ENCODE peak calls at places on chromosomes 2 and 18, in four cellular contexts. W, I, E and P are unnamed samples.
A peak's percentile ranks its signal among the peaks of the same experiment; 100 is the strongest.

GRCh38 chr18:47254341-47254939 is 3.0 kb upstream of the SKOR2 start:
- DNase-seq in I (no peak), E (peak; percentile 94), W (no peak), P (no peak)

GRCh38 chr2:71379086-71379485 is 47.5 kb downstream of the ZNF638 start:
- DNase-seq in W (peak; percentile 17), E (no peak), I (no peak), P (no peak)

GRCh38 chr2:220512419-220512818 is 885.0 kb downstream of the SLC4A3 start:
- DNase-seq in I (no peak), E (no peak), W (no peak), P (no peak)

GRCh38 chr2:31213883-31214637 is 3.3 kb downstream of the CAPN14 start:
- DNase-seq in W (no peak), I (no peak), E (no peak), P (no peak)

GRCh38 chr2:55843096-55843991 is 80.2 kb downstream of the EFEMP1 start:
- DNase-seq in E (no peak), W (peak; percentile 93), I (peak; percentile 59), P (no peak)

GRCh38 chr2:47038656-47039501 is 116.2 kb downstream of the STPG4 start:
- DNase-seq in I (no peak), E (no peak), W (no peak), P (no peak)

GRCh38 chr18:46246101-46246500 is 141.9 kb downstream of the HAUS1 start:
- DNase-seq in E (peak; percentile 52), W (no peak), I (no peak), P (no peak)

GRCh38 chr2:30412392-30413321 is 34.4 kb upstream of the LCLAT1 start:
- DNase-seq in W (no peak), E (no peak), I (no peak), P (no peak)

GRCh38 chr2:225165052-225165451 is 122.8 kb upstream of the DOCK10 start:
- DNase-seq in I (no peak), W (no peak), E (no peak), P (no peak)

GRCh38 chr2:138294451-138294850 is 207.1 kb upstream of the SPOPL start:
- DNase-seq in W (no peak), E (no peak), I (no peak), P (no peak)

GRCh38 chr2:30266051-30266621 is 34.8 kb downstream of the LBH start:
- DNase-seq in I (peak; percentile 36), E (no peak), W (no peak), P (no peak)

GRCh38 chr2:42132066-42132965 is 36.8 kb upstream of the EML4 start:
- DNase-seq in E (no peak), I (no peak), W (peak; percentile 72), P (no peak)

GRCh38 chr2:66866331-66867037 is 431.6 kb downstream of the MEIS1 start:
- DNase-seq in I (no peak), W (no peak), E (no peak), P (no peak)

GRCh38 chr2:95333888-95334338 is 36.8 kb downstream of the KCNIP3 start:
- DNase-seq in W (peak; percentile 67), E (no peak), I (no peak), P (no peak)

GRCh38 chr2:72144412-72144745 is 3.3 kb downstream of the CYP26B1 start:
- DNase-seq in I (peak; percentile 25), W (no peak), E (no peak), P (peak; percentile 90)

GRCh38 chr2:109020217-109020637 is 31.2 kb upstream of the EDAR start:
- DNase-seq in E (peak; percentile 15), I (no peak), W (no peak), P (no peak)

GRCh38 chr2:70992945-70993688 is 1.6 kb downstream of the TEX261 start:
- DNase-seq in W (no peak), I (no peak), E (no peak), P (no peak)

GRCh38 chr2:138720035-138720589 is 60.1 kb downstream of the NXPH2 start:
- DNase-seq in W (no peak), E (no peak), I (no peak), P (no peak)

GRCh38 chr2:47198985-47199451 is 43.9 kb upstream of the STPG4 start:
- DNase-seq in W (no peak), I (no peak), E (no peak), P (no peak)

GRCh38 chr2:39787123-39787522 is 8.1 kb upstream of the THUMPD2 start:
- DNase-seq in W (no peak), I (no peak), E (no peak), P (no peak)

GRCh38 chr2:127537142-127537541 is 1.7 kb downstream of the MYO7B start:
- DNase-seq in I (no peak), E (no peak), W (no peak), P (peak; percentile 68)

GRCh38 chr2:98145070-98145469 is 58.1 kb downstream of the VWA3B start:
- DNase-seq in W (no peak), E (no peak), I (no peak), P (no peak)

GRCh38 chr2:98142106-98142815 is 55.3 kb downstream of the VWA3B start:
- DNase-seq in I (no peak), E (no peak), W (no peak), P (no peak)

GRCh38 chr2:98134601-98135000 is 47.6 kb downstream of the VWA3B start:
- DNase-seq in E (no peak), W (no peak), I (no peak), P (peak; percentile 55)

DNA sequence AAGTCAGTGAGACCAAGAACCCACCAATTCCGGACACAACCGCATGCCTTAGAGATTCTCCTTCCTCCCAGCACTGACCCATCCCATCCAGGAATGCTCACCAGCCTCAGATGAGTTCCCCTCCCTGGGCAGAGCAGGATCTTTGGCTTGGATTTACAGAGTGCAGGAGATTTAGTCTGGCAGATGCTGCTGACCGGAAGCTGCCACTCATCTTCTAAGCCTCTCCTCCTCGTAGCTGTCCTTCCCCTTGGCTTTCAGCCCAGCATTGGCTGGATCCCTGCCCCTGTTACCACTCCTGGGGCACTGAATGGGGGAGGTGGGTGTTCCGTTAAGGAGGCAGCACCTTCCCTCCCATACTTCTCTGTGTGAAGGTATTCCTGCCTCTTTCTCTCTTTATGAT is 53.2 kb downstream of the VWA3B start:
- DNase-seq in W (no peak), E (no peak), I (no peak), P (no peak)
- TF ChIP-seq POLR2AphosphoS5 in W (no peak), E (no peak), I (no peak), P (no peak)

DNA sequence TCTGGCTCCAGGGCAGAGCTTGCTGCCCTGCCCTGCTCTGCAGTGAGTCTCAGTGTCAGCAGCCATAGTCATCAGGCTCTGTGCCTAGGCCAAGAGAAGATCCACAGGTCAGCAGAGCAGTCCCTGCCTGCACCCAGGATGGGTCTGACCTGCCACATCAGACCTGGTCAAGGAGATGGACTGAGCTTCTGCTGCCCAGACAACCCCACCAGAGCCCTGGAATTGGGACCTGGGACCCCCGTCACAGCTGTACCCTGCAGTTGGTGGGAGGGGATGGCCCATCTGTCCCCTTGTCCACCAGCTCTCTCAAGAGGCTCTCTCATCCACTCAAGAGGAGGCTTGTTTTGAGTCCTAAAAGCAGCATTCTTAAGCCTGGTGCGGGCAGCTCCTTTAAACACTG is 142.6 kb downstream of the TFCP2L1 start:
- DNase-seq in I (peak; percentile 2), E (no peak), W (no peak), P (no peak)
- H3K27ac ChIP-seq in I (no peak overlapping the region), E (no peak overlapping the region), W (no peak overlapping the region), P (no peak overlapping the region)

GRCh38 chr2:154588838-154589237 is 109.7 kb upstream of the KCNJ3 start:
- DNase-seq in E (peak; percentile 44), I (no peak), W (no peak), P (no peak)
- TF ChIP-seq POLR2AphosphoS5 in E (no peak), I (no peak), W (no peak), P (no peak)

GRCh38 chr2:105377871-105378270 is 21.0 kb downstream of the FHL2 start:
- DNase-seq in E (no peak), W (no peak), I (no peak), P (no peak)

GRCh38 chr2:105378276-105378840 is 20.5 kb downstream of the FHL2 start:
- DNase-seq in E (no peak), W (no peak), I (no peak), P (no peak)

GRCh38 chr2:105375001-105375561 is 23.8 kb downstream of the FHL2 start:
- DNase-seq in E (no peak), W (no peak), I (no peak), P (no peak)

GRCh38 chr2:105376010-105376409 is 22.8 kb downstream of the FHL2 start:
- DNase-seq in I (peak; percentile 64), E (no peak), W (no peak), P (no peak)

DNA sequence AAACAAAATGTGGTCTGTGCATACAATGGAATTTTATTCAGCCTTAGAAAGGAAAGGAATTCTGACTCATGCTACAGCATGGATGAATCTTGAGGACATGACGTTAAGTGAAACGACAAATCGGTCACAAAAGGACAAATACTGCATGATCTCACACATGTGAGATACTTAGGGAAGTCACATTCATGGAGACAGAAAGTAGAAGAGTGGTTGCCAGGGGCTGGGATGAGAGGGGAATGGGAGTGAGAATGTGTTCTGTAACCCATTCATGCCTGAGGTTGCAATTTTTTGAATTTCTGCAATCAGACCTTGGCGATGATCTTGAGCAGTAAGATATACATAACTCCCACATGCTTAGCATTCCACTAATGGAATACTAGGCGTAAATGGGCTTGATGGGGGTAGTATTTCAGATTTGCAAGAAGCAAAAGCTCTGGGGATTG is 22.0 kb downstream of the FHL2 start:
- DNase-seq in E (no peak), I (no peak), W (no peak), P (no peak)
- H3K27ac ChIP-seq in E (no peak overlapping the region), I (no peak overlapping the region), W (peak overlapping the region; percentile 100), P (no peak overlapping the region)

GRCh38 chr18:3758531-3758930 is 308.6 kb downstream of the TGIF1 start:
- DNase-seq in W (peak; percentile 5), I (no peak), E (no peak), P (no peak)
- TF ChIP-seq POLR2AphosphoS5 in W (no peak), I (no peak), E (no peak), P (no peak)

DNA sequence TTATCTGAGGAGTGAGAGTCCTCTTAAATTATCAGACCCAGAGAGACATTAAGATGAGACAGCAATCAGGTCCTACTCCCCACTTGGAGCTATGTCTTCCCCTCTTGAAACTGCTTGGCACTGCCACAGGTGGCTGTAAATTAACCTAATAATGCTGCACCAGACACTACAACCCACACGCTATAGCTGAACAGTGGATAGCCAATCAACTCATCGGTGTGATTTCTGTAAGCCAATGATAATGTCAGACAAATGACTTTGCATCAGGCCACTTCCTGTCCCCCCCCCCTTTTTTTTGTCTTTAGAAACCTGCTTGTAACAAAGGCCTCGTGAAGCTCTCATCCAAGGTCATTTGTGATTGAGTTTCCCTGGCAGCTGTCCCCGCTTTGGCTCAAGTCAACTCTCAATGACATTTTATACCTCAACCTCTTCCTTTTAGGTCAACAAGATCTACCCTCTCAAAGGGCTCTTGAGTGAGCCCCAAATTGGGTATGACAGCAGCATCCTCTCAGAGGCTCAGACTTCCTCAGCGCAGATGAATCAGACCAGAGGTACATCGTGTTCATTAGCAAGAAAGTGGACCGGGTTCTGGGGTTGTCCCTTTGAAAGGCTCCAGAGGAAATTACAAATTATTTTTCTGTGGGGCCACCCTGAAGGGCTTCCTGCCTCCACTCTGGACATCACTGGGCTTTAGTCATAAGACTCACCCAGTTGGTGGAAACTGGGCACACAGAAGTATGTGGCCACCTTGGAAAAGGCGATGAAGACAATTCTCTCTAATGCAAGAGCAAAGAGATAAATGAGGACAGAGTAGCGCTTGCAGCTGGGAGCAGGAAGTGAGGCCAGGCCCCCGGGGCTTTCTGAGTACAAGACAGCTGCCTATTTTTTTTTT is 73.6 kb downstream of the COPS8 start:
- DNase-seq in I (no peak), E (no peak), W (no peak), P (peak; percentile 89)
- H3K27ac ChIP-seq in I (no peak overlapping the region), E (no peak overlapping the region), W (peak overlapping the region; percentile 36), P (peak overlapping the region; percentile 53)